ENCODE peak calls at places on chromosomes 7 and 10, in nine cellular contexts. M is HepG2, E is testis, N is A549, V is heart left ventricle, R is gastrocnemius medialis, I is esophagus squamous epithelium, Y is body of pancreas, A is HCT116. S is an unnamed sample. For H3K4me1, the result is how much of the 10 kb centered on the place peaks cover.

GRCh38 chr10:114244126-114244525 is 5.1 kb downstream of the VWA2 start:
- DNase-seq in M (no peak), V (no peak), N (no peak), R (no peak), E (no peak), A (no peak), I (no peak), Y (peak), S (no peak)

GRCh38 chr10:130207205-130207604 is 71.0 kb downstream of the GLRX3 start:
- DNase-seq in M (no peak), N (no peak), Y (no peak), I (no peak), E (no peak), V (no peak), R (no peak), A (no peak), S (no peak)

GRCh38 chr10:1102392-1102791 is 46.2 kb downstream of the WDR37 start:
- DNase-seq in E (no peak), M (no peak), N (no peak), V (no peak), A (no peak), R (no peak), Y (no peak), I (no peak), S (peak)

GRCh38 chr10:77531441-77532001 is 106.1 kb downstream of the KCNMA1 start:
- DNase-seq in R (peak), A (peak), V (no peak), E (no peak), I (no peak), Y (no peak), N (peak), M (no peak), S (no peak)

GRCh38 chr7:128020161-128020560 is 11.1 kb downstream of the LRRC4 start:
- DNase-seq in E (no peak), N (peak), A (peak), Y (no peak), M (peak), I (no peak), V (no peak), R (no peak), S (no peak)

GRCh38 chr7:24963218-24963617 is 16.8 kb downstream of the OSBPL3 start:
- DNase-seq in E (peak), A (no peak), Y (peak), V (peak), R (peak), N (no peak), M (no peak), I (no peak), S (no peak)

GRCh38 chr7:16357921-16358320 is 63.4 kb downstream of the CRPPA start:
- DNase-seq in Y (peak), I (no peak), V (no peak), M (no peak), E (no peak), A (no peak), R (no peak), N (no peak), S (no peak)

GRCh38 chr7:1101580-1102431 is 13.9 kb downstream of the GPER1 start:
- DNase-seq in A (no peak), N (no peak), M (peak), E (no peak), V (no peak), R (no peak), I (no peak), Y (peak), S (no peak)

GRCh38 chr7:604884-605531 is 85.4 kb upstream of the PDGFA start:
- DNase-seq in Y (no peak), V (no peak), M (no peak), E (no peak), A (no peak), N (no peak), R (no peak), I (no peak), S (peak)

GRCh38 chr10:12541446-12542067 is 192.2 kb downstream of the CAMK1D start:
- DNase-seq in V (no peak), E (no peak), Y (no peak), R (no peak), A (no peak), M (no peak), N (no peak), I (no peak), S (no peak)

GRCh38 chr10:29590598-29591415 is 44.0 kb downstream of the SVIL start:
- DNase-seq in A (peak), E (no peak), M (peak), N (peak), V (no peak), R (no peak), I (no peak), Y (no peak), S (no peak)

GRCh38 chr10:87656431-87657072 is 3.1 kb upstream of the PAPSS2 start:
- DNase-seq in V (no peak), A (no peak), I (no peak), E (peak), R (no peak), Y (peak), N (peak), M (peak), S (no peak)

GRCh38 chr10:70619271-70620019 is 16.9 kb upstream of the PRF1 start:
- DNase-seq in N (peak), Y (no peak), I (no peak), V (no peak), E (no peak), R (no peak), A (peak), M (no peak), S (no peak)

GRCh38 chr10:124935946-124936345 is 6.0 kb upstream of the ZRANB1 start:
- DNase-seq in R (no peak), A (no peak), V (no peak), E (no peak), N (no peak), M (no peak), Y (no peak), I (no peak), S (no peak)

GRCh38 chr10:87505366-87506113 is 847 bp downstream of the MINPP1 start:
- DNase-seq in R (peak), V (peak), A (peak), E (peak), M (peak), N (peak), Y (peak), I (no peak), S (peak)

GRCh38 chr10:58415757-58416156 is 30.5 kb downstream of the TFAM start:
- DNase-seq in M (no peak), A (no peak), Y (no peak), N (no peak), E (no peak), V (no peak), R (no peak), I (no peak), S (no peak)

GRCh38 chr10:99593312-99593711 is 26.9 kb downstream of the SLC25A28 start:
- DNase-seq in R (no peak), Y (peak), N (peak), I (no peak), A (no peak), M (peak), V (no peak), E (no peak), S (peak)

GRCh38 chr10:128687408-128687807 is 561.2 kb upstream of the MKI67 start:
- DNase-seq in Y (no peak), N (no peak), V (no peak), R (no peak), I (no peak), E (no peak), M (no peak), A (no peak), S (no peak)

GRCh38 chr7:92158660-92159575 is 20.0 kb downstream of the LRRD1 start:
- DNase-seq in Y (no peak), A (no peak), R (no peak), M (no peak), E (no peak), V (no peak), N (no peak), I (no peak), S (no peak)

GRCh38 chr10:24465899-24466615 is 257.1 kb downstream of the KIAA1217 start:
- DNase-seq in M (peak), V (no peak), N (peak), I (no peak), R (peak), E (peak), A (peak), Y (peak), S (peak)

GRCh38 chr10:21891439-21891838 is 112.1 kb downstream of the DNAJC1 start:
- DNase-seq in R (no peak), N (no peak), Y (no peak), V (no peak), I (no peak), M (no peak), E (no peak), A (no peak), S (no peak)

GRCh38 chr10:21894648-21895342 is 108.7 kb downstream of the DNAJC1 start:
- DNase-seq in Y (no peak), R (no peak), A (no peak), N (no peak), V (no peak), I (no peak), M (no peak), E (no peak), S (no peak)

GRCh38 chr10:21899736-21900135 is 103.8 kb downstream of the DNAJC1 start:
- DNase-seq in I (no peak), Y (no peak), E (no peak), A (no peak), V (no peak), N (no peak), M (no peak), R (no peak), S (no peak)

GRCh38 chr10:21895932-21896331 is 107.6 kb downstream of the DNAJC1 start:
- DNase-seq in E (no peak), A (no peak), Y (no peak), M (no peak), I (no peak), N (no peak), R (no peak), V (no peak), S (no peak)
- H3K4me1 ChIP-seq in E (under half), A (under half), Y (under half), M (under half), I (under half), N (under half), R (under half), V (under half), S (under half)

GRCh38 chr7:2251841-2252771 is 10.1 kb downstream of the NUDT1 start:
- DNase-seq in V (no peak), Y (no peak), M (no peak), A (no peak), I (no peak), E (no peak), N (no peak), R (no peak), S (no peak)
- TF ChIP-seq POLR2A in V (no peak), Y (no peak), M (no peak), A (no peak), I (no peak), E (no peak), N (no peak), R (no peak), S (no peak)

GRCh38 chr10:14660872-14661271 is 113.8 kb downstream of the FAM107B start:
- DNase-seq in Y (no peak), R (no peak), E (no peak), A (no peak), M (no peak), V (no peak), I (no peak), N (no peak), S (no peak)
- H3K4me1 ChIP-seq in Y (under half), R (under half), E (under half), A (under half), M (under half), V (under half), I (under half), N (under half), S (under half)

GRCh38 chr10:44261710-44262455 is 123.0 kb downstream of the CXCL12 start:
- DNase-seq in V (no peak), I (no peak), R (no peak), Y (no peak), A (no peak), M (no peak), N (no peak), E (no peak), S (no peak)

GRCh38 chr10:44264244-44264643 is 120.7 kb downstream of the CXCL12 start:
- DNase-seq in N (no peak), A (no peak), R (no peak), I (no peak), Y (no peak), M (no peak), V (no peak), E (no peak), S (no peak)

GRCh38 chr10:44263771-44264170 is 121.1 kb downstream of the CXCL12 start:
- DNase-seq in Y (no peak), N (no peak), M (no peak), V (no peak), A (no peak), E (no peak), R (no peak), I (no peak), S (no peak)

GRCh38 chr10:44262551-44263251 is 122.2 kb downstream of the CXCL12 start:
- DNase-seq in A (no peak), Y (no peak), M (no peak), N (no peak), R (no peak), V (no peak), E (no peak), I (no peak), S (no peak)

DNA sequence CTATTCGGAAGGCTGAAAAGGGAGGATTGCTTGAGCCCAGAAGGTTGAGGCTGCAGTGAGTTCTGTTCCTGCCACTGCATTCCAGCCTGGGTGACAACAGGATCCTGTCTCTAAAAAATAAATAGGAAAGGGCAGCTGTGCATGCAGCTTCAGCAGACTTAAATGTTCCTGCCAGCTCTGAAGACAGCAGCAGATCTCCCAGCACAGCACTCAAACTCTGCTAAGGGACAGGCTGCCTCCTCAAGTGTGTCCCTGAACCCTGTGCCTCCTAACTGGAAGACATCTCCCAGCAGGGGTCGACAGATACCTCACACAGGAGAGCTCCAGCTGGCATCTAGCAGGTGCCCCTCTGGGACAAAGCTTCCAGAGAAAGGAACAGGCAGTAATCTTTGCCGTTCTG is 117.9 kb downstream of the CXCL12 start:
- DNase-seq in V (no peak), Y (no peak), A (no peak), R (no peak), I (no peak), E (no peak), M (no peak), N (no peak), S (no peak)
- TF ChIP-seq POLR2A in V (no peak), Y (no peak), A (no peak), R (no peak), I (no peak), E (no peak), M (no peak), N (no peak), S (no peak)

GRCh38 chr10:11230706-11231105 is 213.0 kb downstream of the CELF2 start:
- DNase-seq in M (no peak), N (no peak), V (no peak), R (no peak), I (no peak), Y (no peak), E (no peak), A (no peak), S (no peak)
- H3K4me1 ChIP-seq in M (under half), N (under half), V (under half), R (under half), I (under half), Y (under half), E (under half), A (under half), S (under half)

S was measured in Peyer's patch.